ENCODE peak calls at places on chromosomes 2 and 18, in seven cellular contexts. V is stomach; U is CD8-positive, alpha-beta memory T cell; Y is endodermal cell; T is heart left ventricle; P is GM12878; Q is mesendoderm. R is an unnamed sample. For H3K4me1, the result is how much of the 10 kb centered on the place peaks cover.

GRCh38 chr2:43013821-43014345 is 212.5 kb downstream of the ZFP36L2 start:
- DNase-seq in V (no peak), U (no peak), Y (peak), T (peak), P (no peak), Q (peak), R (peak)

GRCh38 chr18:59835656-59836379 is 64.0 kb upstream of the PMAIP1 start:
- DNase-seq in V (no peak), U (no peak), Y (peak), T (no peak), P (no peak), Q (peak), R (no peak)

GRCh38 chr2:236882931-236883330 is 202.8 kb upstream of the COPS8 start:
- DNase-seq in V (no peak), U (no peak), Y (no peak), T (no peak), P (no peak), Q (no peak), R (no peak)

GRCh38 chr2:226446406-226447001 is 353.1 kb downstream of the IRS1 start:
- DNase-seq in V (no peak), U (no peak), Y (no peak), T (no peak), P (no peak), Q (no peak), R (no peak)

GRCh38 chr2:24898122-24899109 is 21.6 kb downstream of the ADCY3 start:
- DNase-seq in V (no peak), U (no peak), Y (no peak), T (no peak), P (no peak), Q (no peak), R (no peak)

GRCh38 chr2:20599861-20600461 is 50.9 kb downstream of the HS1BP3 start:
- DNase-seq in V (peak), U (no peak), Y (peak), T (peak), P (no peak), Q (no peak), R (no peak)

GRCh38 chr2:42920446-42921161 is 128.2 kb upstream of the HAAO start:
- DNase-seq in V (no peak), U (no peak), Y (no peak), T (no peak), P (no peak), Q (no peak), R (no peak)

GRCh38 chr2:130896813-130897212 is 60.1 kb downstream of the ARHGEF4 start:
- DNase-seq in V (no peak), U (no peak), Y (no peak), T (no peak), P (no peak), Q (no peak), R (no peak)

GRCh38 chr2:215760526-215760925 is 252.8 kb downstream of the MREG start:
- DNase-seq in V (no peak), U (no peak), Y (no peak), T (no peak), P (no peak), Q (no peak), R (no peak)

GRCh38 chr2:21052044-21052443 is 8.2 kb upstream of the APOB start:
- DNase-seq in V (no peak), U (no peak), Y (peak), T (no peak), P (no peak), Q (peak), R (no peak)

GRCh38 chr2:30694286-30695055 is 112.8 kb downstream of the CAPN13 start:
- DNase-seq in V (no peak), U (no peak), Y (no peak), T (peak), P (no peak), Q (no peak), R (no peak)

GRCh38 chr2:231104115-231104713 is 20.6 kb downstream of the HTR2B start:
- DNase-seq in V (peak), U (peak), Y (peak), T (peak), P (peak), Q (peak), R (no peak)

GRCh38 chr2:62423883-62424458 is 82.0 kb downstream of the TMEM17 start:
- DNase-seq in V (peak), U (no peak), Y (no peak), T (no peak), P (no peak), Q (no peak), R (no peak)

GRCh38 chr2:128196026-128196822 is 105.2 kb downstream of the UGGT1 start:
- DNase-seq in V (peak), U (no peak), Y (peak), T (no peak), P (no peak), Q (peak), R (no peak)

GRCh38 chr18:36249392-36249791 is 48.1 kb upstream of the FHOD3 start:
- DNase-seq in V (no peak), U (no peak), Y (no peak), T (no peak), P (no peak), Q (no peak), R (no peak)

GRCh38 chr2:26529406-26530070 is 51.6 kb upstream of the OTOF start:
- DNase-seq in V (no peak), U (no peak), Y (peak), T (no peak), P (no peak), Q (no peak), R (peak)

GRCh38 chr2:9638532-9638931 is 7.7 kb upstream of the YWHAQ start:
- DNase-seq in V (peak), U (no peak), Y (no peak), T (peak), P (no peak), Q (no peak), R (peak)

GRCh38 chr2:164061129-164061746 is 325.4 kb upstream of the FIGN start:
- DNase-seq in V (peak), U (no peak), Y (peak), T (no peak), P (peak), Q (peak), R (no peak)

GRCh38 chr2:45337396-45337795 is 273.7 kb downstream of the SRBD1 start:
- DNase-seq in V (no peak), U (no peak), Y (no peak), T (no peak), P (no peak), Q (no peak), R (no peak)

GRCh38 chr2:157971702-157972101 is 95.6 kb upstream of the ACVR1 start:
- DNase-seq in V (no peak), U (no peak), Y (no peak), T (no peak), P (no peak), Q (peak), R (peak)

GRCh38 chr2:109487237-109487869 is 126.4 kb downstream of the SEPTIN10 start:
- DNase-seq in V (no peak), U (no peak), Y (no peak), T (no peak), P (no peak), Q (no peak), R (no peak)

GRCh38 chr2:213284105-213285090 is at the start of gene SPAG16:
- DNase-seq in V (peak), U (peak), Y (peak), T (peak), P (peak), Q (peak), R (peak)

GRCh38 chr18:49460958-49461601 is 635 bp upstream of the DYM start:
- DNase-seq in V (no peak), U (no peak), Y (no peak), T (no peak), P (no peak), Q (no peak), R (no peak)

GRCh38 chr2:128654404-128654803 is 335.7 kb upstream of the HS6ST1 start:
- DNase-seq in V (no peak), U (no peak), Y (no peak), T (peak), P (no peak), Q (no peak), R (no peak)

GRCh38 chr2:156562136-156562535 is 126.0 kb downstream of the GPD2 start:
- DNase-seq in V (no peak), U (no peak), Y (no peak), T (no peak), P (no peak), Q (peak), R (no peak)

GRCh38 chr18:70462078-70462439 is 173.2 kb downstream of the SOCS6 start:
- DNase-seq in V (no peak), U (no peak), Y (no peak), T (no peak), P (no peak), Q (no peak), R (no peak)

GRCh38 chr18:80229766-80230745 is 17.3 kb downstream of the PARD6G start:
- DNase-seq in V (no peak), U (no peak), Y (no peak), T (no peak), P (no peak), Q (no peak), R (no peak)

GRCh38 chr2:26752636-26753035 is 11.4 kb upstream of the SLC35F6 start:
- DNase-seq in V (no peak), U (no peak), Y (no peak), T (no peak), P (no peak), Q (peak), R (no peak)

GRCh38 chr18:65975536-65975935 is 224.7 kb downstream of the CDH7 start:
- DNase-seq in V (no peak), U (no peak), Y (no peak), T (no peak), P (no peak), Q (no peak), R (no peak)

GRCh38 chr2:37635359-37636208 is 35.9 kb downstream of the CDC42EP3 start:
- DNase-seq in V (no peak), U (peak), Y (no peak), T (no peak), P (peak), Q (no peak), R (no peak)

GRCh38 chr2:100365434-100365833 is 43.1 kb upstream of the LONRF2 start:
- DNase-seq in V (peak), U (no peak), Y (no peak), T (no peak), P (no peak), Q (no peak), R (peak)

GRCh38 chr2:29611850-29612249 is 309.5 kb downstream of the ALK start:
- DNase-seq in V (no peak), U (no peak), Y (peak), T (no peak), P (no peak), Q (no peak), R (no peak)

GRCh38 chr18:10682368-10682714 is 156.5 kb downstream of the NAPG start:
- DNase-seq in V (no peak), U (no peak), Y (no peak), T (no peak), P (no peak), Q (peak), R (no peak)

GRCh38 chr2:54666741-54667639 is 56.5 kb upstream of the EML6 start:
- DNase-seq in V (peak), U (no peak), Y (no peak), T (peak), P (no peak), Q (no peak), R (no peak)

GRCh38 chr2:8542381-8543064 is 139.3 kb upstream of the ID2 start:
- DNase-seq in V (no peak), U (no peak), Y (peak), T (no peak), P (no peak), Q (no peak), R (peak)

GRCh38 chr2:8541636-8542035 is 140.2 kb upstream of the ID2 start:
- DNase-seq in V (no peak), U (no peak), Y (peak), T (no peak), P (no peak), Q (no peak), R (peak)

GRCh38 chr2:8544168-8544785 is 137.6 kb upstream of the ID2 start:
- DNase-seq in V (no peak), U (no peak), Y (no peak), T (no peak), P (no peak), Q (no peak), R (peak)

GRCh38 chr2:8543412-8544167 is 138.3 kb upstream of the ID2 start:
- DNase-seq in V (peak), U (peak), Y (peak), T (peak), P (peak), Q (no peak), R (peak)

DNA sequence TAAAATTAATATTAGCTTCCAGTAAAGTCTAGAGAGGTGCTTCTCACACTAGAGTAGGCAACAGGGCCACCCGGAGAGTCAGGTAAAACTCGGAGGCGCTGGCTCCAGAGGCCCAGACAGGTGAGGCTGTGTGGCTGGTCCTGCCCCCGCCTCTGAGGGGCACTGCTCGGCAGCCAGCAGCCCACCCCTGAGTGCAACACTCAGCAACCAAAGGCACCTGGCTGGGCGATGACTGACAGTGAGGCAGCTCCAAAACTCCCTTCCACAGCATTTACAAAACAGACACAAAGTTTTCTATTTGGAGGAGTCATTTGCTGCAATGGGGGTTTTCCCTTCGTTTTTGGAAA is 138.8 kb upstream of the ID2 start:
- DNase-seq in V (no peak), U (no peak), Y (peak), T (no peak), P (no peak), Q (no peak), R (peak)
- H3K4me3 ChIP-seq in V (no peak), U (no peak), Y (no peak), T (no peak), P (peak), Q (no peak), R (no peak)

DNA sequence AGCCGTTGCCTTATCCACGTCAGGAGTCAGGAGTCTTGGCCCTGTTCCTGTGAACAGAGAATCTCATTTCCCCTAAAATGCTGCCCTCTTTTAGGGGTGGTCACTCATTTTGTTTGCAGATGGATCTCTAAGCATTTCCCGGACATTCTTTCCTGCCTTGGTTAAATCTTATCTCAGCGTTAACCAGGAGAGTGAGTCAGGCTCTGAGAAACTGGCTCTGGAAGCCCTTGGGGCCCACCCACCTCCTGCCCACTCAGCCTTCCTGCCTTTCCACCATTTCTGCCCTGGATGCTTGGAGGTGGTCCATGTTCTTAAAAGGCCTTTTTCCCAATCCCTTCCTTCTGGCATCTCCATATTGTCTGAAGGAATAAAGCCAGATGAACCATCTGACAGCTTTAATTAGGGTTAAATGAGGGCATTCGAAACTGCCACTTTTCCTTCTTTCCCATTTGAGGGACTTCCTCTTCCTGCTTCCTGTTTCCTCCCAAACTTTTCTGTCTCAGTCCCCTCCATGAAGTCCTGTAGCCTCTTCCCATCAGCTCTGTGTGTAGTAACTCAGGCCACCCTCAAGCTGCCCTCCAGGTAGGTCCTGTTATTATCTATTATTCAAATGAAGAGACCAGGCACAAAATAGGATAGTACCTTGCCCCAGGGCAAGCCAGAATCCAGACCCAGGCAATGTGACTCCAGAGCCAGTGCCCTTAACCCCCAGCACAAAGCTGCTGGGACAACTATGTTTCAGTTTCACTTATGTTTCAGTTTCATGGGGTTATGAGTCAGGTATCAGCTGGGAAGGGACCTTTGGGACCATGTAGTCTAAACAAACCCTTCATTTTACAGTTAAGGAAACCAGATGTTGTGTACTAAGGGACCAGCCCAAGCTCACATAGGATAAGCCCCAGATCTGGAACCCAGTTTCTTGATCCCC is 9.7 kb downstream of the HK2 start:
- DNase-seq in V (no peak), U (no peak), Y (no peak), T (no peak), P (peak), Q (peak), R (no peak)
- H3K4me1 ChIP-seq in V (half or more), U (half or more), Y (under half), T (under half), P (half or more), Q (under half), R (half or more)

DNA sequence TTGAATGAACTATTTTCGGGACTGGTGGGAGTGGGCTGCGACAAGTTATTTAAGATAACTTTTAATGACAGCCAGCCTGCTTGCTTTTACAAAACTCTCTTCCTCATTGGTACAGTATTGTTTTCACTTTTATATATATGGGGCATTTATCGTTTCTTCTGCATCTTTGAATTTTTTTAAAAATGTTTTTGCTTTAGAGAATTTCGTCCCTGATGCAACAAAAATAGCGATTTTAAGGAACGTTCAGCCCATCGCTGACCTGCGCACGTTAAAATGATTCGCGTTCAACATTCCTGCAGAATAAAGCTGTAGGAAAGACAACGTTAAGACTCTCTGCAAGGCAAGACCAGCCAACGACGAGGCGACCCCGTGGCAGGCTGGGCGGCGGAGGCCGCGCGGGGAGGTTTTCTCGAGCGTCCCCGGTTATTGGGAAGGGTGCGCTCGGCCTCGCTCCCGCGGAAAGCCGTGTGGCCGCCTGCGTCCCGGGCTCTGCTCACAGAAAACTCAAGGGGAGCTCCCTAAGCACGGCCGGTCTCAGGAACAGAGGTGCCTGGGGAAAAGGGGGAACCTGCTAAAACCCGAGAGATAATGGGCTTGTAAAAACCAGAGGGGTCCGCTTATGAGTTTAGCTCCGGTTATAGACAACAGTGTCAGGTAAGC is 3.0 kb downstream of the PAX8 start:
- DNase-seq in V (no peak), U (no peak), Y (peak), T (no peak), P (no peak), Q (no peak), R (no peak)
- H3K4me3 ChIP-seq in V (no peak), U (no peak), Y (peak), T (no peak), P (no peak), Q (no peak), R (no peak)

DNA sequence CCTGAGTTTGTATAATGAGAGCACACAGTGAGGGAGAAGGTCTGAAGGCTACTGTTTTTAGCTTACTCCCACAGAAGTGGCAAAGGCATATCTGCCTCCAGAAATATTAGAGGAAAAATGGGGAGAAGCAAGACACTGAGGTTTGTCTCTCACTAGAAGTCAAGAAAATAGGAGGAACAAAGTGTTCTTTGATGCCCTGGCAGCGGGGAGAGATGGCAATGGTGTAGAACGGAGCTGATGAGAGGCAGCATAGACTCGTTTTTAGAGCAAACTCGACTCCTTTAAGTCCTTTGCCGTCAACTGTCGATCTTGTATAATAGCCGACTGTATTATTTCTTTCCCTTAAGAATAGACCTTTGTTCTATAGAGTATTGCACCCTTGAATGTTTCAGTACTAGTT is 73.8 kb downstream of the ANKRD44 start:
- DNase-seq in V (no peak), U (no peak), Y (no peak), T (no peak), P (no peak), Q (no peak), R (no peak)
- H3K4me1 ChIP-seq in V (under half), U (half or more), Y (under half), T (under half), P (under half), Q (under half), R (under half)

DNA sequence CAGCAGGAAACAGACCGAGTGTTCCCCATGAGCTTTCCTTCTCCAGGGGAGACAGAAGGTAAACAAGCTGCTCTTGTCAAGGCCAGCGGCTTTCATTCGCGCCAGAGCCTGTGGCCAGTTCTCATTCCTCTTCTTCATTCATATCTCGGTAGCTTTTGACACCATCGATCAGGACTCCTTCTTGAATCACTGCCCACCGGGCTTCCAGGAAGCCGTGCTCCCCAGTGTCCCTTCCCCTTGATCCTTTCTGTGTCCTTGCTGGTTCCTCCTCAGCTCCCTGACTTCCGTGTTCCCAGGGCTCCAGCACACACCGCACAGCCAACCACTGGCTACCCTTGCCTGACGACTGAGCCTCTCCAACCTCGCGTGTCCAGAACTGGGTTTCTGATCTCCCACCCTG is 14.1 kb downstream of the SLC66A3 start:
- DNase-seq in V (peak), U (no peak), Y (no peak), T (no peak), P (no peak), Q (no peak), R (no peak)
- H3K4me3 ChIP-seq in V (no peak), U (no peak), Y (no peak), T (no peak), P (no peak), Q (no peak), R (no peak)

GRCh38 chr2:85777441-85777861 is 23.7 kb downstream of the ATOH8 start:
- DNase-seq in V (no peak), U (no peak), Y (no peak), T (no peak), P (no peak), Q (no peak), R (no peak)
- H3K4me1 ChIP-seq in V (under half), U (under half), Y (under half), T (half or more), P (under half), Q (under half), R (under half)

GRCh38 chr2:98487806-98488189 is 43.1 kb downstream of the INPP4A start:
- DNase-seq in V (no peak), U (peak), Y (no peak), T (no peak), P (peak), Q (peak), R (no peak)

GRCh38 chr2:98488252-98488651 is 43.6 kb downstream of the INPP4A start:
- DNase-seq in V (no peak), U (no peak), Y (no peak), T (no peak), P (no peak), Q (no peak), R (no peak)

GRCh38 chr2:98486374-98486981 is 41.8 kb downstream of the INPP4A start:
- DNase-seq in V (no peak), U (no peak), Y (no peak), T (no peak), P (no peak), Q (no peak), R (no peak)

GRCh38 chr2:98485453-98485755 is 40.7 kb downstream of the INPP4A start:
- DNase-seq in V (no peak), U (no peak), Y (no peak), T (no peak), P (no peak), Q (no peak), R (no peak)

GRCh38 chr2:98487101-98487805 is 42.6 kb downstream of the INPP4A start:
- DNase-seq in V (no peak), U (no peak), Y (no peak), T (no peak), P (no peak), Q (no peak), R (no peak)
- H3K4me3 ChIP-seq in V (no peak), U (no peak), Y (no peak), T (no peak), P (no peak), Q (no peak), R (no peak)

GRCh38 chr2:132274000-132274399 is 112.2 kb upstream of the ANKRD30BL start:
- DNase-seq in V (no peak), U (no peak), Y (peak), T (no peak), P (no peak), Q (no peak), R (no peak)
- H3K4me1 ChIP-seq in V (under half), U (under half), Y (under half), T (under half), P (under half), Q (under half), R (under half)